ENCODE peak calls at places on chromosomes 4 and X, in nine cellular contexts. One of them, this sample, is unnamed. For H3K27me3, the result is how much of the 10 kb centered on the place peaks cover.

GRCh38 chr4:72302981-72303704 is 265.9 kb downstream of the ADAMTS3 start:
- DNase-seq in left lung: no peak
- DNase-seq in mesendoderm: peak
- DNase-seq in Panc1: no peak
- DNase-seq in left ventricle myocardium inferior: no peak
- DNase-seq in bronchial epithelial cell: peak
- DNase-seq in PC-3: peak
- DNase-seq in H7: peak
- DNase-seq in cardiac muscle cell: peak
- DNase-seq in this sample: no peak

GRCh38 chr4:1113311-1114009 is at the start of gene RNF212:
- DNase-seq in left lung: no peak
- DNase-seq in mesendoderm: peak
- DNase-seq in Panc1: no peak
- DNase-seq in left ventricle myocardium inferior: no peak
- DNase-seq in bronchial epithelial cell: no peak
- DNase-seq in PC-3: no peak
- DNase-seq in H7: peak
- DNase-seq in cardiac muscle cell: peak
- DNase-seq in this sample: no peak

GRCh38 chrX:106933538-106933961 is 13.3 kb downstream of the CLDN2 start:
- DNase-seq in left lung: peak
- DNase-seq in mesendoderm: peak
- DNase-seq in Panc1: no peak
- DNase-seq in left ventricle myocardium inferior: peak
- DNase-seq in bronchial epithelial cell: no peak
- DNase-seq in PC-3: no peak
- DNase-seq in H7: no peak
- DNase-seq in cardiac muscle cell: peak
- DNase-seq in this sample: no peak

GRCh38 chrX:72272868-72273267 is 4.2 kb downstream of the RPS4X start:
- DNase-seq in left lung: no peak
- DNase-seq in mesendoderm: no peak
- DNase-seq in Panc1: no peak
- DNase-seq in left ventricle myocardium inferior: no peak
- DNase-seq in bronchial epithelial cell: peak
- DNase-seq in PC-3: peak
- DNase-seq in H7: no peak
- DNase-seq in cardiac muscle cell: no peak
- DNase-seq in this sample: peak

GRCh38 chr4:182881928-182882327 is 35.3 kb downstream of the DCTD start:
- DNase-seq in left lung: no peak
- DNase-seq in mesendoderm: no peak
- DNase-seq in Panc1: no peak
- DNase-seq in left ventricle myocardium inferior: peak
- DNase-seq in bronchial epithelial cell: no peak
- DNase-seq in PC-3: no peak
- DNase-seq in H7: no peak
- DNase-seq in cardiac muscle cell: no peak
- DNase-seq in this sample: no peak

GRCh38 chrX:71637848-71638247 is 19.5 kb upstream of the CXCR3 start:
- DNase-seq in left lung: no peak
- DNase-seq in mesendoderm: no peak
- DNase-seq in Panc1: no peak
- DNase-seq in left ventricle myocardium inferior: no peak
- DNase-seq in bronchial epithelial cell: peak
- DNase-seq in PC-3: peak
- DNase-seq in H7: no peak
- DNase-seq in cardiac muscle cell: peak
- DNase-seq in this sample: peak

GRCh38 chrX:10633722-10634121 is 13.3 kb upstream of the MID1 start:
- DNase-seq in left lung: no peak
- DNase-seq in mesendoderm: peak
- DNase-seq in Panc1: peak
- DNase-seq in left ventricle myocardium inferior: peak
- DNase-seq in bronchial epithelial cell: peak
- DNase-seq in PC-3: peak
- DNase-seq in H7: peak
- DNase-seq in cardiac muscle cell: peak
- DNase-seq in this sample: peak

GRCh38 chr4:80989921-80990544 is 40.5 kb upstream of the BMP3 start:
- DNase-seq in left lung: no peak
- DNase-seq in mesendoderm: peak
- DNase-seq in Panc1: peak
- DNase-seq in left ventricle myocardium inferior: no peak
- DNase-seq in bronchial epithelial cell: peak
- DNase-seq in PC-3: peak
- DNase-seq in H7: peak
- DNase-seq in cardiac muscle cell: peak
- DNase-seq in this sample: no peak

GRCh38 chr4:151641167-151641566 is 119.6 kb downstream of the GATB start:
- DNase-seq in left lung: no peak
- DNase-seq in mesendoderm: no peak
- DNase-seq in Panc1: no peak
- DNase-seq in left ventricle myocardium inferior: no peak
- DNase-seq in bronchial epithelial cell: peak
- DNase-seq in PC-3: peak
- DNase-seq in H7: no peak
- DNase-seq in cardiac muscle cell: peak
- DNase-seq in this sample: peak

GRCh38 chr4:146401274-146401673 is 120.5 kb downstream of the SLC10A7 start:
- DNase-seq in left lung: no peak
- DNase-seq in mesendoderm: no peak
- DNase-seq in Panc1: no peak
- DNase-seq in left ventricle myocardium inferior: no peak
- DNase-seq in bronchial epithelial cell: no peak
- DNase-seq in PC-3: no peak
- DNase-seq in H7: no peak
- DNase-seq in cardiac muscle cell: peak
- DNase-seq in this sample: no peak

GRCh38 chr4:24137963-24138601 is 248.2 kb upstream of the PPARGC1A start:
- DNase-seq in left lung: no peak
- DNase-seq in mesendoderm: no peak
- DNase-seq in Panc1: no peak
- DNase-seq in left ventricle myocardium inferior: no peak
- DNase-seq in bronchial epithelial cell: no peak
- DNase-seq in PC-3: no peak
- DNase-seq in H7: no peak
- DNase-seq in cardiac muscle cell: no peak
- DNase-seq in this sample: no peak

GRCh38 chr4:87839309-87839946 is 6.7 kb downstream of the MEPE start:
- DNase-seq in left lung: no peak
- DNase-seq in mesendoderm: peak
- DNase-seq in Panc1: no peak
- DNase-seq in left ventricle myocardium inferior: peak
- DNase-seq in bronchial epithelial cell: peak
- DNase-seq in PC-3: peak
- DNase-seq in H7: no peak
- DNase-seq in cardiac muscle cell: peak
- DNase-seq in this sample: no peak

GRCh38 chr4:118712872-118713271 is 27.7 kb downstream of the METTL14 start:
- DNase-seq in left lung: no peak
- DNase-seq in mesendoderm: no peak
- DNase-seq in Panc1: no peak
- DNase-seq in left ventricle myocardium inferior: no peak
- DNase-seq in bronchial epithelial cell: peak
- DNase-seq in PC-3: no peak
- DNase-seq in H7: no peak
- DNase-seq in cardiac muscle cell: no peak
- DNase-seq in this sample: no peak

GRCh38 chrX:123256378-123256777 is 72.3 kb downstream of the GRIA3 start:
- DNase-seq in left lung: no peak
- DNase-seq in mesendoderm: no peak
- DNase-seq in Panc1: no peak
- DNase-seq in left ventricle myocardium inferior: no peak
- DNase-seq in bronchial epithelial cell: no peak
- DNase-seq in PC-3: no peak
- DNase-seq in H7: no peak
- DNase-seq in cardiac muscle cell: no peak
- DNase-seq in this sample: no peak

GRCh38 chr4:6900181-6900812 is 9.3 kb upstream of the TBC1D14 start:
- DNase-seq in left lung: peak
- DNase-seq in mesendoderm: no peak
- DNase-seq in Panc1: no peak
- DNase-seq in left ventricle myocardium inferior: no peak
- DNase-seq in bronchial epithelial cell: no peak
- DNase-seq in PC-3: no peak
- DNase-seq in H7: peak
- DNase-seq in cardiac muscle cell: no peak
- DNase-seq in this sample: no peak

GRCh38 chr4:180057198-180057821 is 2185.9 kb upstream of the TENM3 start:
- DNase-seq in left lung: no peak
- DNase-seq in mesendoderm: peak
- DNase-seq in Panc1: no peak
- DNase-seq in left ventricle myocardium inferior: no peak
- DNase-seq in bronchial epithelial cell: no peak
- DNase-seq in PC-3: no peak
- DNase-seq in H7: peak
- DNase-seq in cardiac muscle cell: no peak
- DNase-seq in this sample: no peak
- H3K27me3 ChIP-seq in left lung: half or more
- H3K27me3 ChIP-seq in mesendoderm: under half
- H3K27me3 ChIP-seq in Panc1: under half
- H3K27me3 ChIP-seq in left ventricle myocardium inferior: half or more
- H3K27me3 ChIP-seq in bronchial epithelial cell: under half
- H3K27me3 ChIP-seq in PC-3: under half
- H3K27me3 ChIP-seq in H7: under half
- H3K27me3 ChIP-seq in cardiac muscle cell: under half
- H3K27me3 ChIP-seq in this sample: under half

DNA sequence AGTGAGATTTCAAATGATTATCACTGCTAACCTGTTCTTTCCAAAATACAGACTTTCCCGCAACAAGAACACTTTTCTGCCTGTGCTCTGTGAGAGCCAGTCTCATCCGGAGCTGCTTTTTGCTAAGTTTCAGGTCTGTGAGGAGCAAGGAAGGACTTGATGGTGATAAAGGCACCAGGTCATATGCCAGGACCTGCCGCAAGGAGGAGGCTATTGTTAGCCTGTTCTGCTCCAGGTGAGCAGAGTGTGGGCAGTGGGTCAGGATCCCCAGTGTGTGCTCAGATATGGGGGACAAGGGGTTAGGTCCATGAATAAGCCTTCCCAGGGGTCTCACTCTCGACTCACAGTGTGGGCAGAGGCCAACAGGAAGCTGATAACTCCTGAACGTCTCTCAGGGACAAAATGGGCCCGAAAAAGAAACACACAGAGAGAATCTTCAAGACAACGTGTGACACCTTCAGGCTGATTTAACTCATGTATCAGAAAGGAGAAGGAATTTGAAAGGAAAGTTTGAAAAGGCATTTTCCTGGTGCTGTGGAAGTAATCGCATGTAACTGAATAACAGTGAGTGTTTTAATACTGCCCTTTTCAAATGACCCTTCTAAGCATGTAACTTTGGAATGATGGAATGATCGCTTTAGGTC is 57.7 kb upstream of the PDLIM3 start:
- DNase-seq in left lung: no peak
- DNase-seq in mesendoderm: peak
- DNase-seq in Panc1: no peak
- DNase-seq in left ventricle myocardium inferior: no peak
- DNase-seq in bronchial epithelial cell: no peak
- DNase-seq in PC-3: no peak
- DNase-seq in H7: no peak
- DNase-seq in cardiac muscle cell: peak
- DNase-seq in this sample: no peak
- H3K4me3 ChIP-seq in left lung: no peak
- H3K4me3 ChIP-seq in mesendoderm: no peak
- H3K4me3 ChIP-seq in Panc1: no peak
- H3K4me3 ChIP-seq in left ventricle myocardium inferior: no peak
- H3K4me3 ChIP-seq in bronchial epithelial cell: no peak
- H3K4me3 ChIP-seq in PC-3: no peak
- H3K4me3 ChIP-seq in H7: no peak
- H3K4me3 ChIP-seq in cardiac muscle cell: no peak
- H3K4me3 ChIP-seq in this sample: no peak

DNA sequence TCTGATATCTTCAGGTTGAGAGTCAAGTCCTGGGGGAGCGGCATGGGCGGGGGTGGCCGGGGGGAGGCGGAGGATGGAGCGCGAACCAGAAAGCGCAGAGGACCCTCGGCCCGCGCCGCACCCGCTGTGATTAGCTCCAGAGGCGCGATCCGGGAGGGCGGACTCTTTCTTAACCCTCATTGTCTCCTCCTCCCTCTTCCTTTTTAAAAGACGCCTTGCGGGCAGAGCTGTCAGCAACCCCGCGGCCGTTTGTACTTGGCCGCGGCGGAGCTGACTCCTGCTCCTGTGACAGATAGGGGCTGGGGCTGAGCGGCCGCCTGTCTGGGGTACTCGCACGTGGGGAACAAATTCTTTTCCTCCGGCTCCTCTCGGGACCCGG is at the start of gene SHISA3:
- DNase-seq in left lung: no peak
- DNase-seq in mesendoderm: peak
- DNase-seq in Panc1: no peak
- DNase-seq in left ventricle myocardium inferior: peak
- DNase-seq in bronchial epithelial cell: peak
- DNase-seq in PC-3: peak
- DNase-seq in H7: peak
- DNase-seq in cardiac muscle cell: peak
- DNase-seq in this sample: peak
- H3K27me3 ChIP-seq in left lung: half or more
- H3K27me3 ChIP-seq in mesendoderm: under half
- H3K27me3 ChIP-seq in Panc1: under half
- H3K27me3 ChIP-seq in left ventricle myocardium inferior: under half
- H3K27me3 ChIP-seq in bronchial epithelial cell: under half
- H3K27me3 ChIP-seq in PC-3: under half
- H3K27me3 ChIP-seq in H7: half or more
- H3K27me3 ChIP-seq in cardiac muscle cell: half or more
- H3K27me3 ChIP-seq in this sample: under half

DNA sequence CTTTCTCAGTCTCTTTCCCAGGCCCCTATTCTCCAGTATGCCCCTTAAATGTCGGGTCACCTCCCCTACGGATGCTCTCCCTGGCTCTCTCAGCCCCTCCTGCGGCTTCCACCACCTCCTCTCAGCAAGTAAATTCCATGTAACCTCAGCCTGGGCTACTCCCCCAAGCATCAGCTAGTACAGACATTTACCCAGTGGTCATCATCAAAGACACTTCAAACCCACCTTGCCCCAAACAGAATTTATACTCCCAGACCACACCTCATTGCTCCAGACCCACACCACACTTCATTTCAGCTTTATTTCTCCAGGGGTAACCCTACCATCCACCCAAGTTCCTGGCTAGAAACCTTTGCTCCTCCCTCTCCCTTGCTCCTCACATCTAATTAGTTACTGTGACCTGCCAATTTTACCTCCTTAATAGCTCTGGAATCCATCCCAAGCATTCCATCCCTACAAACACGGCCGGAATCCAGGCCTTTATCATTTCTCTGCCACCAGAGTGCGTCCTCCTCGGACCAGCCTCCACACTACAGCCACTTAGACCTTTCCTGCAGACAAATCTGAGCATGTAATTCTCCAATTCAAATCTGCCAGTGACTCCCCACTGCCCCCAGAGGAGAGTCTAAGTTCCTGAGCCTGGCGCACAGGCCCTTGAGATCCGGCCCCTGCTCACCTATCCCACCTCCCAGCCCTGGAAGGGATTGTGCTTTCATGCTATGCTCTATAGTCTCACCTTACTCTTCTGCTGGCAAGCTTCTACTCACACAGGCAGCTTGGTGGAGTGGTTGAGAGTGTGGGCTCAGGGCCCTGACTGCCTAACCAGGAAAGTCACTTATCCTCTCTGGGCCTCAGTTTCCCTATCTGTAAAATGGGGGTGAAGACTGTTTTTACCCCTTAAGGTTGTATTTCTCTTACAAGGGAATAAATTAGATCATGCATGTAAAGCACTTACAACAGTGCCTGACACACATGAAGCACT is 31.4 kb downstream of the PJA1 start:
- DNase-seq in left lung: no peak
- DNase-seq in mesendoderm: peak
- DNase-seq in Panc1: no peak
- DNase-seq in left ventricle myocardium inferior: no peak
- DNase-seq in bronchial epithelial cell: peak
- DNase-seq in PC-3: peak
- DNase-seq in H7: peak
- DNase-seq in cardiac muscle cell: peak
- DNase-seq in this sample: peak
- H3K4me3 ChIP-seq in left lung: no peak
- H3K4me3 ChIP-seq in mesendoderm: no peak
- H3K4me3 ChIP-seq in Panc1: no peak
- H3K4me3 ChIP-seq in left ventricle myocardium inferior: no peak
- H3K4me3 ChIP-seq in bronchial epithelial cell: no peak
- H3K4me3 ChIP-seq in PC-3: no peak
- H3K4me3 ChIP-seq in H7: no peak
- H3K4me3 ChIP-seq in cardiac muscle cell: no peak
- H3K4me3 ChIP-seq in this sample: no peak